ENCODE peak calls at places on chromosomes 11 and 22, in eight cellular contexts. One of them, this sample, is unnamed.

GRCh38 chr22:31490496-31490925 is 869 bp upstream of the EIF4ENIF1 start:
- DNase-seq in A549: peak
- DNase-seq in CD4-positive, CD25-positive, alpha-beta regulatory T cell: no peak
- DNase-seq in lung: peak
- DNase-seq in WERI-Rb-1: peak
- DNase-seq in K562: peak
- DNase-seq in CD8-positive, alpha-beta T cell: peak
- DNase-seq in lower lobe of right lung: peak
- DNase-seq in this sample: peak

GRCh38 chr11:1203505-1204271 is 19.2 kb upstream of the MUC5B start:
- DNase-seq in CD8-positive, alpha-beta T cell: no peak
- DNase-seq in K562: peak
- DNase-seq in WERI-Rb-1: peak
- DNase-seq in lower lobe of right lung: peak
- DNase-seq in A549: no peak
- DNase-seq in lung: no peak
- DNase-seq in CD4-positive, CD25-positive, alpha-beta regulatory T cell: no peak
- DNase-seq in this sample: no peak

GRCh38 chr11:106986673-106987072 is 31.6 kb downstream of the GUCY1A2 start:
- DNase-seq in A549: no peak
- DNase-seq in lung: no peak
- DNase-seq in K562: no peak
- DNase-seq in lower lobe of right lung: no peak
- DNase-seq in WERI-Rb-1: no peak
- DNase-seq in CD8-positive, alpha-beta T cell: no peak
- DNase-seq in CD4-positive, CD25-positive, alpha-beta regulatory T cell: no peak
- DNase-seq in this sample: no peak

GRCh38 chr22:46237453-46238158 is 12.5 kb downstream of the CDPF1 start:
- DNase-seq in lung: no peak
- DNase-seq in lower lobe of right lung: no peak
- DNase-seq in CD8-positive, alpha-beta T cell: no peak
- DNase-seq in CD4-positive, CD25-positive, alpha-beta regulatory T cell: no peak
- DNase-seq in K562: no peak
- DNase-seq in WERI-Rb-1: no peak
- DNase-seq in A549: no peak
- DNase-seq in this sample: no peak

GRCh38 chr11:36019722-36020121 is 75.9 kb downstream of the LDLRAD3 start:
- DNase-seq in A549: no peak
- DNase-seq in lung: no peak
- DNase-seq in CD8-positive, alpha-beta T cell: no peak
- DNase-seq in lower lobe of right lung: no peak
- DNase-seq in WERI-Rb-1: no peak
- DNase-seq in K562: no peak
- DNase-seq in CD4-positive, CD25-positive, alpha-beta regulatory T cell: no peak
- DNase-seq in this sample: no peak

GRCh38 chr11:5625281-5625680 is 480 bp downstream of the TRIM34 start:
- DNase-seq in CD4-positive, CD25-positive, alpha-beta regulatory T cell: no peak
- DNase-seq in lung: no peak
- DNase-seq in WERI-Rb-1: no peak
- DNase-seq in A549: no peak
- DNase-seq in CD8-positive, alpha-beta T cell: no peak
- DNase-seq in K562: no peak
- DNase-seq in lower lobe of right lung: no peak
- DNase-seq in this sample: no peak

GRCh38 chr22:46122980-46123693 is 27.2 kb upstream of the PPARA start:
- DNase-seq in K562: no peak
- DNase-seq in CD4-positive, CD25-positive, alpha-beta regulatory T cell: no peak
- DNase-seq in WERI-Rb-1: no peak
- DNase-seq in lower lobe of right lung: no peak
- DNase-seq in CD8-positive, alpha-beta T cell: no peak
- DNase-seq in lung: no peak
- DNase-seq in A549: no peak
- DNase-seq in this sample: no peak

GRCh38 chr11:118610220-118610772 is 2.9 kb downstream of the PHLDB1 start:
- DNase-seq in lung: no peak
- DNase-seq in A549: no peak
- DNase-seq in CD4-positive, CD25-positive, alpha-beta regulatory T cell: no peak
- DNase-seq in lower lobe of right lung: no peak
- DNase-seq in K562: no peak
- DNase-seq in CD8-positive, alpha-beta T cell: no peak
- DNase-seq in WERI-Rb-1: no peak
- DNase-seq in this sample: no peak

GRCh38 chr11:22778642-22779041 is 51.0 kb downstream of the SVIP start:
- DNase-seq in lower lobe of right lung: no peak
- DNase-seq in CD8-positive, alpha-beta T cell: no peak
- DNase-seq in CD4-positive, CD25-positive, alpha-beta regulatory T cell: no peak
- DNase-seq in lung: no peak
- DNase-seq in WERI-Rb-1: no peak
- DNase-seq in A549: peak
- DNase-seq in K562: no peak
- DNase-seq in this sample: no peak

GRCh38 chr11:1300569-1301187 is 8.8 kb downstream of the TOLLIP start:
- DNase-seq in WERI-Rb-1: no peak
- DNase-seq in lower lobe of right lung: peak
- DNase-seq in lung: peak
- DNase-seq in K562: no peak
- DNase-seq in A549: no peak
- DNase-seq in CD8-positive, alpha-beta T cell: no peak
- DNase-seq in CD4-positive, CD25-positive, alpha-beta regulatory T cell: no peak
- DNase-seq in this sample: no peak

GRCh38 chr11:68383976-68384501 is 71.6 kb downstream of the LRP5 start:
- DNase-seq in CD4-positive, CD25-positive, alpha-beta regulatory T cell: peak
- DNase-seq in lung: peak
- DNase-seq in CD8-positive, alpha-beta T cell: peak
- DNase-seq in WERI-Rb-1: peak
- DNase-seq in K562: peak
- DNase-seq in A549: peak
- DNase-seq in lower lobe of right lung: peak
- DNase-seq in this sample: peak

GRCh38 chr11:12754582-12755250 is 80.5 kb downstream of the TEAD1 start:
- DNase-seq in A549: no peak
- DNase-seq in CD8-positive, alpha-beta T cell: no peak
- DNase-seq in lower lobe of right lung: no peak
- DNase-seq in WERI-Rb-1: no peak
- DNase-seq in lung: no peak
- DNase-seq in CD4-positive, CD25-positive, alpha-beta regulatory T cell: no peak
- DNase-seq in K562: no peak
- DNase-seq in this sample: no peak

DNA sequence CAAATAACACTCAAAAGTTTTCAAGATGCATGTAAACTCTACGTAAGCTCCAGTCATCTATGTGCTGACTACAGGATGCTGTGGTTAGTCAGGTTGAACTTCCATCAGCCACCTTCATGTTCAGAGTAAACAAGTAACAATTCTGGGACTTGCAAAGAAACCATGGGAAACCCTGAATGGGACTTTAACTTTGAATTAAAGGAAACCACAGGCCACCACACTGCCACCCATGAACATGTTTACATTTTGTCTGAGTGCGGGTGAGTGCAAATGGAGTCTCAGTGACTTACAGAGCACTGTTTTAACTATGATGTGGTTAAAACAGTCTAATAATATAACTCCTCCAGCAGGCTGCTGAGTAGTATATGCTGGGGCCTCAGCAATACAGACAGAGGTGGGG is 12.9 kb upstream of the SYTL2 start:
- DNase-seq in CD4-positive, CD25-positive, alpha-beta regulatory T cell: peak
- DNase-seq in lung: no peak
- DNase-seq in K562: no peak
- DNase-seq in WERI-Rb-1: no peak
- DNase-seq in CD8-positive, alpha-beta T cell: peak
- DNase-seq in A549: no peak
- DNase-seq in lower lobe of right lung: no peak
- DNase-seq in this sample: no peak
- H3K27ac ChIP-seq in CD4-positive, CD25-positive, alpha-beta regulatory T cell: peak
- H3K27ac ChIP-seq in lung: no peak
- H3K27ac ChIP-seq in K562: no peak
- H3K27ac ChIP-seq in WERI-Rb-1: no peak
- H3K27ac ChIP-seq in CD8-positive, alpha-beta T cell: no peak
- H3K27ac ChIP-seq in A549: no peak
- H3K27ac ChIP-seq in lower lobe of right lung: no peak
- H3K27ac ChIP-seq in this sample: no peak

DNA sequence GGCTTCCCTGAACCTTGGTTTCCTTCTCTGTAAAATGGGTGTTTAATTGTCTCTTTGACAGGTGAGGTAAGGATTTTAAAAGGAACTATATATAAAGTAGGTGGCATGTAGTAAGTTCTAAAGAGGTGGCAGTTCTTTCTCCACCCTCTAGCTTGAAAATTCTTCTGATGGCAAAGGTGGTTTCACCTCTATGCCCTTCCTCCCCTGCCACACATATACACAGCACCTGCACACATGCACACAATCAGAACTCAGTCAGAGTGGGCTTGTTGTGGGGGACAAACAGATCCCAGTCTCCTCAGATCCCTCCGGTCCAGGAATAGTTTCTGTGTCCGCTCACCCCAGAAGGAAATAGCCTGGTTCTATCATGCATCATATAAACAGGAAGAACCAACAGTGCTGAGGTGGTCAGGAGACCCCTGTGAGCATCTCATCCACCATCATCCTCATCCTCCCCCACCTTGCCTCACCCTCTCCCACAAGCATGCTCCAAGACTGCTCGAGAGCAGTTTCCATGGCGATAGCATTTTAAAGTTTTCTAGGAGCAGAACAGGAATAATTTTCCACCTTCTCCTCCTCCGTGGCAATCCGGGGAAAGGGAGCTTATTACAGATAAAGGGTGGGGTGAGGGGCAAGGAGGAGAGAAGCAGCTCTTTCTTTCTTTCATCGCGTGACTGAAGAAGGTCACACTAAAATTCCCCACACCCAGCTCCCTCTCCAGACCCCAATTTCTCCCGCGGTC is 123.6 kb downstream of the CHST1 start:
- DNase-seq in WERI-Rb-1: no peak
- DNase-seq in K562: no peak
- DNase-seq in CD8-positive, alpha-beta T cell: no peak
- DNase-seq in lower lobe of right lung: no peak
- DNase-seq in CD4-positive, CD25-positive, alpha-beta regulatory T cell: no peak
- DNase-seq in A549: no peak
- DNase-seq in lung: no peak
- DNase-seq in this sample: no peak
- H3K4me3 ChIP-seq in WERI-Rb-1: no peak
- H3K4me3 ChIP-seq in K562: no peak
- H3K4me3 ChIP-seq in CD8-positive, alpha-beta T cell: no peak
- H3K4me3 ChIP-seq in lower lobe of right lung: no peak
- H3K4me3 ChIP-seq in CD4-positive, CD25-positive, alpha-beta regulatory T cell: no peak
- H3K4me3 ChIP-seq in A549: no peak
- H3K4me3 ChIP-seq in lung: no peak
- H3K4me3 ChIP-seq in this sample: no peak

GRCh38 chr11:128572965-128573364 is 14.4 kb downstream of the ETS1 start:
- DNase-seq in CD8-positive, alpha-beta T cell: no peak
- DNase-seq in CD4-positive, CD25-positive, alpha-beta regulatory T cell: no peak
- DNase-seq in WERI-Rb-1: no peak
- DNase-seq in lower lobe of right lung: no peak
- DNase-seq in lung: no peak
- DNase-seq in A549: no peak
- DNase-seq in K562: no peak
- DNase-seq in this sample: no peak
- H3K27ac ChIP-seq in CD8-positive, alpha-beta T cell: no peak
- H3K27ac ChIP-seq in CD4-positive, CD25-positive, alpha-beta regulatory T cell: no peak
- H3K27ac ChIP-seq in WERI-Rb-1: no peak
- H3K27ac ChIP-seq in lower lobe of right lung: no peak
- H3K27ac ChIP-seq in lung: no peak
- H3K27ac ChIP-seq in A549: no peak
- H3K27ac ChIP-seq in K562: no peak
- H3K27ac ChIP-seq in this sample: no peak

GRCh38 chr11:73137942-73138274 is 4.2 kb downstream of the FCHSD2 start:
- DNase-seq in lower lobe of right lung: no peak
- DNase-seq in CD8-positive, alpha-beta T cell: no peak
- DNase-seq in lung: no peak
- DNase-seq in CD4-positive, CD25-positive, alpha-beta regulatory T cell: no peak
- DNase-seq in A549: no peak
- DNase-seq in WERI-Rb-1: no peak
- DNase-seq in K562: no peak
- DNase-seq in this sample: no peak
- H3K4me3 ChIP-seq in lower lobe of right lung: no peak
- H3K4me3 ChIP-seq in CD8-positive, alpha-beta T cell: no peak
- H3K4me3 ChIP-seq in lung: no peak
- H3K4me3 ChIP-seq in CD4-positive, CD25-positive, alpha-beta regulatory T cell: peak
- H3K4me3 ChIP-seq in A549: no peak
- H3K4me3 ChIP-seq in WERI-Rb-1: no peak
- H3K4me3 ChIP-seq in K562: no peak
- H3K4me3 ChIP-seq in this sample: no peak